ENCODE peak calls at places on chromosomes 3 and 15, in seven cellular contexts. One of them, this sample, is unnamed.

GRCh38 chr3:51717947-51718346 is 11.1 kb downstream of the GRM2 start:
- DNase-seq in neural progenitor cell: no peak
- DNase-seq in endothelial cell of umbilical vein: no peak
- DNase-seq in GM12864: no peak
- DNase-seq in coronary artery: no peak
- DNase-seq in AG10803: no peak
- DNase-seq in endodermal cell: peak
- DNase-seq in this sample: no peak

GRCh38 chr3:23079976-23080375 is 123.2 kb upstream of the UBE2E2 start:
- DNase-seq in neural progenitor cell: no peak
- DNase-seq in endothelial cell of umbilical vein: no peak
- DNase-seq in GM12864: no peak
- DNase-seq in coronary artery: no peak
- DNase-seq in AG10803: no peak
- DNase-seq in endodermal cell: no peak
- DNase-seq in this sample: peak

GRCh38 chr15:95701410-95701809 is 629.1 kb upstream of the NR2F2 start:
- DNase-seq in neural progenitor cell: no peak
- DNase-seq in endothelial cell of umbilical vein: no peak
- DNase-seq in GM12864: no peak
- DNase-seq in coronary artery: no peak
- DNase-seq in AG10803: no peak
- DNase-seq in endodermal cell: no peak
- DNase-seq in this sample: no peak

GRCh38 chr15:95025924-95026728 is 794.8 kb downstream of the MCTP2 start:
- DNase-seq in neural progenitor cell: peak
- DNase-seq in endothelial cell of umbilical vein: peak
- DNase-seq in GM12864: no peak
- DNase-seq in coronary artery: no peak
- DNase-seq in AG10803: peak
- DNase-seq in endodermal cell: peak
- DNase-seq in this sample: peak

GRCh38 chr3:99753268-99753975 is 64.2 kb upstream of the CMSS1 start:
- DNase-seq in neural progenitor cell: peak
- DNase-seq in endothelial cell of umbilical vein: peak
- DNase-seq in GM12864: peak
- DNase-seq in coronary artery: no peak
- DNase-seq in AG10803: peak
- DNase-seq in endodermal cell: peak
- DNase-seq in this sample: peak

GRCh38 chr3:149388714-149389417 is 11.4 kb upstream of the TM4SF1 start:
- DNase-seq in neural progenitor cell: no peak
- DNase-seq in endothelial cell of umbilical vein: no peak
- DNase-seq in GM12864: no peak
- DNase-seq in coronary artery: no peak
- DNase-seq in AG10803: no peak
- DNase-seq in endodermal cell: no peak
- DNase-seq in this sample: no peak

GRCh38 chr3:107377151-107377550 is at the start of gene CCDC54:
- DNase-seq in neural progenitor cell: no peak
- DNase-seq in endothelial cell of umbilical vein: no peak
- DNase-seq in GM12864: no peak
- DNase-seq in coronary artery: no peak
- DNase-seq in AG10803: peak
- DNase-seq in endodermal cell: no peak
- DNase-seq in this sample: no peak

GRCh38 chr3:50648297-50648696 is 26.4 kb upstream of the DOCK3 start:
- DNase-seq in neural progenitor cell: peak
- DNase-seq in endothelial cell of umbilical vein: no peak
- DNase-seq in GM12864: no peak
- DNase-seq in coronary artery: no peak
- DNase-seq in AG10803: no peak
- DNase-seq in endodermal cell: peak
- DNase-seq in this sample: no peak

GRCh38 chr3:138941259-138941885 is 5.6 kb downstream of the FOXL2 start:
- DNase-seq in neural progenitor cell: peak
- DNase-seq in endothelial cell of umbilical vein: no peak
- DNase-seq in GM12864: no peak
- DNase-seq in coronary artery: no peak
- DNase-seq in AG10803: peak
- DNase-seq in endodermal cell: peak
- DNase-seq in this sample: peak

GRCh38 chr15:95300958-95301357 is 1029.5 kb upstream of the NR2F2 start:
- DNase-seq in neural progenitor cell: no peak
- DNase-seq in endothelial cell of umbilical vein: peak
- DNase-seq in GM12864: no peak
- DNase-seq in coronary artery: no peak
- DNase-seq in AG10803: peak
- DNase-seq in endodermal cell: no peak
- DNase-seq in this sample: peak

GRCh38 chr3:127593187-127593586 is 2.7 kb upstream of the TPRA1 start:
- DNase-seq in neural progenitor cell: no peak
- DNase-seq in endothelial cell of umbilical vein: no peak
- DNase-seq in GM12864: no peak
- DNase-seq in coronary artery: no peak
- DNase-seq in AG10803: no peak
- DNase-seq in endodermal cell: no peak
- DNase-seq in this sample: no peak

GRCh38 chr3:115834068-115834467 is 210.8 kb downstream of the GAP43 start:
- DNase-seq in neural progenitor cell: no peak
- DNase-seq in endothelial cell of umbilical vein: no peak
- DNase-seq in GM12864: no peak
- DNase-seq in coronary artery: no peak
- DNase-seq in AG10803: peak
- DNase-seq in endodermal cell: no peak
- DNase-seq in this sample: peak

GRCh38 chr15:29698030-29698701 is 124.1 kb downstream of the TJP1 start:
- DNase-seq in neural progenitor cell: no peak
- DNase-seq in endothelial cell of umbilical vein: peak
- DNase-seq in GM12864: no peak
- DNase-seq in coronary artery: no peak
- DNase-seq in AG10803: peak
- DNase-seq in endodermal cell: no peak
- DNase-seq in this sample: peak

GRCh38 chr15:32818758-32819405 is 101.1 kb downstream of the GREM1 start:
- DNase-seq in neural progenitor cell: peak
- DNase-seq in endothelial cell of umbilical vein: no peak
- DNase-seq in GM12864: no peak
- DNase-seq in coronary artery: no peak
- DNase-seq in AG10803: peak
- DNase-seq in endodermal cell: no peak
- DNase-seq in this sample: peak

GRCh38 chr3:127811717-127812116 is 10.6 kb downstream of the MGLL start:
- DNase-seq in neural progenitor cell: no peak
- DNase-seq in endothelial cell of umbilical vein: no peak
- DNase-seq in GM12864: no peak
- DNase-seq in coronary artery: no peak
- DNase-seq in AG10803: no peak
- DNase-seq in endodermal cell: no peak
- DNase-seq in this sample: no peak

GRCh38 chr15:29925227-29926082 is 103.2 kb upstream of the TJP1 start:
- DNase-seq in neural progenitor cell: peak
- DNase-seq in endothelial cell of umbilical vein: peak
- DNase-seq in GM12864: no peak
- DNase-seq in coronary artery: no peak
- DNase-seq in AG10803: peak
- DNase-seq in endodermal cell: peak
- DNase-seq in this sample: peak

GRCh38 chr15:99958426-99959097 is 225.3 kb upstream of the LYSMD4 start:
- DNase-seq in neural progenitor cell: no peak
- DNase-seq in endothelial cell of umbilical vein: no peak
- DNase-seq in GM12864: no peak
- DNase-seq in coronary artery: peak
- DNase-seq in AG10803: no peak
- DNase-seq in endodermal cell: peak
- DNase-seq in this sample: no peak

GRCh38 chr15:99962006-99962561 is 228.8 kb upstream of the LYSMD4 start:
- DNase-seq in neural progenitor cell: no peak
- DNase-seq in endothelial cell of umbilical vein: no peak
- DNase-seq in GM12864: no peak
- DNase-seq in coronary artery: peak
- DNase-seq in AG10803: no peak
- DNase-seq in endodermal cell: peak
- DNase-seq in this sample: no peak

GRCh38 chr15:99963976-99964375 is 230.7 kb upstream of the LYSMD4 start:
- DNase-seq in neural progenitor cell: no peak
- DNase-seq in endothelial cell of umbilical vein: no peak
- DNase-seq in GM12864: no peak
- DNase-seq in coronary artery: peak
- DNase-seq in AG10803: no peak
- DNase-seq in endodermal cell: no peak
- DNase-seq in this sample: no peak

GRCh38 chr15:99963096-99963825 is 230.0 kb upstream of the LYSMD4 start:
- DNase-seq in neural progenitor cell: no peak
- DNase-seq in endothelial cell of umbilical vein: no peak
- DNase-seq in GM12864: no peak
- DNase-seq in coronary artery: peak
- DNase-seq in AG10803: peak
- DNase-seq in endodermal cell: peak
- DNase-seq in this sample: peak

GRCh38 chr15:99961011-99961441 is 227.8 kb upstream of the LYSMD4 start:
- DNase-seq in neural progenitor cell: peak
- DNase-seq in endothelial cell of umbilical vein: no peak
- DNase-seq in GM12864: no peak
- DNase-seq in coronary artery: peak
- DNase-seq in AG10803: no peak
- DNase-seq in endodermal cell: peak
- DNase-seq in this sample: peak
- TF ChIP-seq CTCF in neural progenitor cell: peak
- TF ChIP-seq CTCF in endothelial cell of umbilical vein: peak
- TF ChIP-seq CTCF in GM12864: peak
- TF ChIP-seq CTCF in coronary artery: no peak
- TF ChIP-seq CTCF in AG10803: peak
- TF ChIP-seq CTCF in endodermal cell: peak
- TF ChIP-seq CTCF in this sample: peak

GRCh38 chr15:84656972-84657371 is 1.0 kb downstream of the NMB start:
- DNase-seq in neural progenitor cell: no peak
- DNase-seq in endothelial cell of umbilical vein: no peak
- DNase-seq in GM12864: no peak
- DNase-seq in coronary artery: no peak
- DNase-seq in AG10803: no peak
- DNase-seq in endodermal cell: no peak
- DNase-seq in this sample: no peak

GRCh38 chr15:84657748-84658079 is 285 bp downstream of the NMB start:
- DNase-seq in neural progenitor cell: no peak
- DNase-seq in endothelial cell of umbilical vein: no peak
- DNase-seq in GM12864: no peak
- DNase-seq in coronary artery: no peak
- DNase-seq in AG10803: no peak
- DNase-seq in endodermal cell: no peak
- DNase-seq in this sample: no peak

GRCh38 chr15:84654689-84655453 is 788 bp upstream of the WDR73 start:
- DNase-seq in neural progenitor cell: peak
- DNase-seq in endothelial cell of umbilical vein: peak
- DNase-seq in GM12864: no peak
- DNase-seq in coronary artery: peak
- DNase-seq in AG10803: peak
- DNase-seq in endodermal cell: peak
- DNase-seq in this sample: peak

GRCh38 chr15:84653584-84653909 is 536 bp downstream of the WDR73 start:
- DNase-seq in neural progenitor cell: no peak
- DNase-seq in endothelial cell of umbilical vein: no peak
- DNase-seq in GM12864: no peak
- DNase-seq in coronary artery: no peak
- DNase-seq in AG10803: no peak
- DNase-seq in endodermal cell: no peak
- DNase-seq in this sample: no peak

GRCh38 chr15:84653910-84654688 is at the start of gene WDR73:
- DNase-seq in neural progenitor cell: peak
- DNase-seq in endothelial cell of umbilical vein: peak
- DNase-seq in GM12864: peak
- DNase-seq in coronary artery: peak
- DNase-seq in AG10803: peak
- DNase-seq in endodermal cell: peak
- DNase-seq in this sample: peak
- H3K4me3 ChIP-seq in neural progenitor cell: peak
- H3K4me3 ChIP-seq in endothelial cell of umbilical vein: peak
- H3K4me3 ChIP-seq in GM12864: peak
- H3K4me3 ChIP-seq in coronary artery: peak
- H3K4me3 ChIP-seq in AG10803: peak
- H3K4me3 ChIP-seq in endodermal cell: peak
- H3K4me3 ChIP-seq in this sample: peak

DNA sequence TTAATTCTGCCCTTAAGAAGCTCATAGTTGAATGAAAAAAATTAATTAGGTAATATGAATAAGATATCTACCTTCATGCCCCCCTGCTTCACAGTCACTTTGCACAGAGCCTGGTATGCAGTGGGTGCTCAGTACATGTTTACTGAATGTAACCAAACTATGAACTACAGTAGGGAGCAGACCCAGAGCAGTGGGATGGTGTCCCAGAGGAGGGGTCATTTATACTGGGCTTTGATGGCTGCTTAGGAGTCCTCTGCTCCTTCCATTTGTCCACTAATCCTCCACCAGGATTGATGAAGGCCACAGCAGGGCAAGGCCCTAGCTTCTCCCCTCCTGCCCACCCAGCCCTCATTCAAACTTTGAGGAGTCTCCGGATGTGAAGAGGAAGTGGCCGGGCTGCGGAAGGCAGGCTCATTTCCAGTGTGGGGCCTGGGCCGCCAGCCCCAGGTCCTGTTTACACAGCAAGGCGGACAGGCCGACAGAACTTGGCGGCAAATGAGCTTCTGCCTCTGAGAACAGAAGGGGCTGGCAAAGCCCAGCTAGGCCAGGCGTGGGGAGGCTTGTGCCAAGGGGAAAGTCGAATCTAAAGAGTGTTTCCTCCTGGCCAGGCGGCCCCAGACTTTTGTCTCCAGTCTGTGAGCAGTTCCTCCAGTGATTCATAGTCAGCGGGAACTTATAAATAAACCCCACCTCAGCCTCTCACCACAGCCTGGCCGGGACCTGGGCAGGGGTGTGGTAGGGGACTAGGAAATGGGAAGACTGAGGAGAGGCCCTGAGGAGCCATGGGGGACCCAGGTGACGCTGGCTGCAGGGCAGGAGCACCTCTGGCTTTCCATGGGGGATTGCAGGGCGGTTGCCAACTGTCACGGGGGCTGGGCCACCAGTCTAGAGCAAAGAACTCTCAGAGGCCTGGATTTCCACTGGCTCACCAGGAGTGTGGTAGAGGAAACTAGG is 51.6 kb upstream of the LCTL start:
- DNase-seq in neural progenitor cell: no peak
- DNase-seq in endothelial cell of umbilical vein: peak
- DNase-seq in GM12864: no peak
- DNase-seq in coronary artery: peak
- DNase-seq in AG10803: peak
- DNase-seq in endodermal cell: peak
- DNase-seq in this sample: peak
- TF ChIP-seq CTCF in neural progenitor cell: no peak
- TF ChIP-seq CTCF in endothelial cell of umbilical vein: no peak
- TF ChIP-seq CTCF in GM12864: no peak
- TF ChIP-seq CTCF in coronary artery: no peak
- TF ChIP-seq CTCF in AG10803: no peak
- TF ChIP-seq CTCF in endodermal cell: no peak
- TF ChIP-seq CTCF in this sample: no peak

DNA sequence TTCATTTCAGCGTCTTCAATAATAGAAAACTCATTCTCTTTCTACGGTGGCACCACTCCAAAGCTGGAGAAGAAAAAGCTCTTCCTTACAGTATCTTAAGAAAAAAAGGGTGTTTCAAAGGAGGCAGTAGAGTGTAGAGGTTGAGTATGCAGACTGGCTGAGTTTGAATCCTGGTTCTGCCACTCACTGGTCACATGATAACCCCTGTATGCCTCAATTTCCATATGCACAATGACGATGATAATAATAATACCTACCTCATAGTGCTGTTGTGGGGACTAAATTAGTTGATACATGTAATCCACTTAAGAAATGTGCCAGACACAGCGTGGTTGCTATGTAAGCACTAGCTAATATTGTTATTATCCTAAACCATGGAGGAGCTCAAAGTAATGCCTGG is 4.5 kb downstream of the ANP32A start:
- DNase-seq in neural progenitor cell: no peak
- DNase-seq in endothelial cell of umbilical vein: no peak
- DNase-seq in GM12864: no peak
- DNase-seq in coronary artery: no peak
- DNase-seq in AG10803: no peak
- DNase-seq in endodermal cell: no peak
- DNase-seq in this sample: no peak
- H3K4me3 ChIP-seq in neural progenitor cell: peak
- H3K4me3 ChIP-seq in endothelial cell of umbilical vein: no peak
- H3K4me3 ChIP-seq in GM12864: peak
- H3K4me3 ChIP-seq in coronary artery: peak
- H3K4me3 ChIP-seq in AG10803: no peak
- H3K4me3 ChIP-seq in endodermal cell: peak
- H3K4me3 ChIP-seq in this sample: no peak